ENCODE peak calls at places on chromosomes 6 and 20, in ten cellular contexts. One of them, this sample, is unnamed.

GRCh38 chr6:147559016-147559415 is 50.5 kb downstream of the SAMD5 start:
- DNase-seq in epithelial cell of esophagus: no peak
- DNase-seq in activated T-cell treated with anti-CD3 and anti-CD28 coated beads for 4 hours: no peak
- DNase-seq in BE2C: no peak
- DNase-seq in AG08396: no peak
- DNase-seq in NT2/D1: no peak
- DNase-seq in memory B cell: no peak
- DNase-seq in fibroblast of pulmonary artery: no peak
- DNase-seq in psoas muscle: no peak
- DNase-seq in tibial artery: no peak
- DNase-seq in this sample: no peak

GRCh38 chr6:21523652-21524051 is 69.9 kb upstream of the SOX4 start:
- DNase-seq in tibial artery: no peak
- DNase-seq in epithelial cell of esophagus: no peak
- DNase-seq in activated T-cell treated with anti-CD3 and anti-CD28 coated beads for 4 hours: no peak
- DNase-seq in fibroblast of pulmonary artery: no peak
- DNase-seq in AG08396: no peak
- DNase-seq in BE2C: no peak
- DNase-seq in psoas muscle: no peak
- DNase-seq in memory B cell: no peak
- DNase-seq in NT2/D1: no peak
- DNase-seq in this sample: no peak

GRCh38 chr20:63433756-63434531 is 38.5 kb downstream of the KCNQ2 start:
- DNase-seq in AG08396: no peak
- DNase-seq in NT2/D1: no peak
- DNase-seq in activated T-cell treated with anti-CD3 and anti-CD28 coated beads for 4 hours: no peak
- DNase-seq in psoas muscle: no peak
- DNase-seq in tibial artery: no peak
- DNase-seq in fibroblast of pulmonary artery: no peak
- DNase-seq in epithelial cell of esophagus: no peak
- DNase-seq in memory B cell: no peak
- DNase-seq in BE2C: no peak
- DNase-seq in this sample: no peak

GRCh38 chr20:40984496-40984895 is 44.1 kb upstream of the TOP1 start:
- DNase-seq in epithelial cell of esophagus: no peak
- DNase-seq in tibial artery: no peak
- DNase-seq in memory B cell: no peak
- DNase-seq in psoas muscle: no peak
- DNase-seq in NT2/D1: no peak
- DNase-seq in activated T-cell treated with anti-CD3 and anti-CD28 coated beads for 4 hours: no peak
- DNase-seq in fibroblast of pulmonary artery: no peak
- DNase-seq in AG08396: no peak
- DNase-seq in BE2C: no peak
- DNase-seq in this sample: no peak

GRCh38 chr6:116304538-116305097 is 24.9 kb upstream of the TSPYL1 start:
- DNase-seq in activated T-cell treated with anti-CD3 and anti-CD28 coated beads for 4 hours: no peak
- DNase-seq in fibroblast of pulmonary artery: no peak
- DNase-seq in NT2/D1: no peak
- DNase-seq in AG08396: no peak
- DNase-seq in BE2C: no peak
- DNase-seq in psoas muscle: no peak
- DNase-seq in epithelial cell of esophagus: no peak
- DNase-seq in tibial artery: no peak
- DNase-seq in memory B cell: no peak
- DNase-seq in this sample: no peak

GRCh38 chr6:15439410-15440022 is 193.6 kb downstream of the JARID2 start:
- DNase-seq in AG08396: no peak
- DNase-seq in tibial artery: no peak
- DNase-seq in memory B cell: no peak
- DNase-seq in fibroblast of pulmonary artery: no peak
- DNase-seq in BE2C: no peak
- DNase-seq in activated T-cell treated with anti-CD3 and anti-CD28 coated beads for 4 hours: no peak
- DNase-seq in NT2/D1: no peak
- DNase-seq in epithelial cell of esophagus: no peak
- DNase-seq in psoas muscle: no peak
- DNase-seq in this sample: peak; percentile 27

GRCh38 chr6:75601608-75602163 is at the start of gene SENP6:
- DNase-seq in fibroblast of pulmonary artery: peak; percentile 76
- DNase-seq in BE2C: peak; percentile 90
- DNase-seq in memory B cell: peak; percentile 82
- DNase-seq in NT2/D1: peak; percentile 46
- DNase-seq in AG08396: peak; percentile 88
- DNase-seq in activated T-cell treated with anti-CD3 and anti-CD28 coated beads for 4 hours: peak; percentile 62
- DNase-seq in epithelial cell of esophagus: peak; percentile 84
- DNase-seq in tibial artery: peak; percentile 75
- DNase-seq in psoas muscle: peak; percentile 91
- DNase-seq in this sample: peak; percentile 69

GRCh38 chr6:139133733-139134360 is 1.0 kb upstream of the HECA start:
- DNase-seq in memory B cell: no peak
- DNase-seq in BE2C: no peak
- DNase-seq in fibroblast of pulmonary artery: no peak
- DNase-seq in NT2/D1: no peak
- DNase-seq in AG08396: no peak
- DNase-seq in tibial artery: no peak
- DNase-seq in epithelial cell of esophagus: no peak
- DNase-seq in activated T-cell treated with anti-CD3 and anti-CD28 coated beads for 4 hours: no peak
- DNase-seq in psoas muscle: no peak
- DNase-seq in this sample: no peak

GRCh38 chr20:35954907-35955251 is 577 bp upstream of the SCAND1 start:
- DNase-seq in AG08396: peak; percentile 55
- DNase-seq in fibroblast of pulmonary artery: peak; percentile 55
- DNase-seq in memory B cell: no peak
- DNase-seq in BE2C: no peak
- DNase-seq in psoas muscle: no peak
- DNase-seq in epithelial cell of esophagus: peak; percentile 25
- DNase-seq in tibial artery: no peak
- DNase-seq in activated T-cell treated with anti-CD3 and anti-CD28 coated beads for 4 hours: peak; percentile 5
- DNase-seq in NT2/D1: no peak
- DNase-seq in this sample: peak; percentile 63

GRCh38 chr6:57324538-57324937 is 7.1 kb downstream of the PRIM2 start:
- DNase-seq in AG08396: peak; percentile 22
- DNase-seq in BE2C: no peak
- DNase-seq in memory B cell: no peak
- DNase-seq in psoas muscle: no peak
- DNase-seq in tibial artery: no peak
- DNase-seq in epithelial cell of esophagus: peak; percentile 17
- DNase-seq in activated T-cell treated with anti-CD3 and anti-CD28 coated beads for 4 hours: no peak
- DNase-seq in fibroblast of pulmonary artery: peak; percentile 48
- DNase-seq in NT2/D1: no peak
- DNase-seq in this sample: no peak

GRCh38 chr6:56984374-56984773 is 29.5 kb downstream of the BEND6 start:
- DNase-seq in fibroblast of pulmonary artery: peak; percentile 57
- DNase-seq in AG08396: no peak
- DNase-seq in memory B cell: no peak
- DNase-seq in psoas muscle: no peak
- DNase-seq in BE2C: no peak
- DNase-seq in tibial artery: no peak
- DNase-seq in epithelial cell of esophagus: peak; percentile 59
- DNase-seq in NT2/D1: no peak
- DNase-seq in activated T-cell treated with anti-CD3 and anti-CD28 coated beads for 4 hours: no peak
- DNase-seq in this sample: no peak

GRCh38 chr6:28673800-28674671 is 148.4 kb downstream of the GPX5 start:
- DNase-seq in BE2C: peak; percentile 71
- DNase-seq in tibial artery: no peak
- DNase-seq in fibroblast of pulmonary artery: peak; percentile 70
- DNase-seq in memory B cell: no peak
- DNase-seq in epithelial cell of esophagus: peak; percentile 77
- DNase-seq in AG08396: peak; percentile 68
- DNase-seq in activated T-cell treated with anti-CD3 and anti-CD28 coated beads for 4 hours: peak; percentile 5
- DNase-seq in NT2/D1: peak; percentile 35
- DNase-seq in psoas muscle: no peak
- DNase-seq in this sample: peak; percentile 38

GRCh38 chr6:37807656-37808055 is 11.9 kb upstream of the ZFAND3 start:
- DNase-seq in epithelial cell of esophagus: peak; percentile 46
- DNase-seq in psoas muscle: peak; percentile 67
- DNase-seq in fibroblast of pulmonary artery: no peak
- DNase-seq in AG08396: no peak
- DNase-seq in memory B cell: no peak
- DNase-seq in activated T-cell treated with anti-CD3 and anti-CD28 coated beads for 4 hours: no peak
- DNase-seq in tibial artery: no peak
- DNase-seq in BE2C: peak; percentile 72
- DNase-seq in NT2/D1: no peak
- DNase-seq in this sample: no peak

GRCh38 chr6:113697642-113698410 is 159.3 kb upstream of the MARCKS start:
- DNase-seq in tibial artery: no peak
- DNase-seq in AG08396: peak; percentile 65
- DNase-seq in memory B cell: no peak
- DNase-seq in activated T-cell treated with anti-CD3 and anti-CD28 coated beads for 4 hours: no peak
- DNase-seq in fibroblast of pulmonary artery: peak; percentile 81
- DNase-seq in BE2C: no peak
- DNase-seq in NT2/D1: no peak
- DNase-seq in epithelial cell of esophagus: peak; percentile 86
- DNase-seq in psoas muscle: no peak
- DNase-seq in this sample: peak; percentile 64

GRCh38 chr20:32443386-32443974 is 85.3 kb downstream of the ASXL1 start:
- DNase-seq in memory B cell: no peak
- DNase-seq in NT2/D1: no peak
- DNase-seq in BE2C: no peak
- DNase-seq in AG08396: no peak
- DNase-seq in activated T-cell treated with anti-CD3 and anti-CD28 coated beads for 4 hours: no peak
- DNase-seq in psoas muscle: no peak
- DNase-seq in epithelial cell of esophagus: no peak
- DNase-seq in fibroblast of pulmonary artery: no peak
- DNase-seq in tibial artery: no peak
- DNase-seq in this sample: no peak

GRCh38 chr6:54737247-54737646 is 109.3 kb upstream of the FAM83B start:
- DNase-seq in AG08396: peak; percentile 3
- DNase-seq in activated T-cell treated with anti-CD3 and anti-CD28 coated beads for 4 hours: no peak
- DNase-seq in fibroblast of pulmonary artery: no peak
- DNase-seq in tibial artery: no peak
- DNase-seq in memory B cell: no peak
- DNase-seq in NT2/D1: peak; percentile 9
- DNase-seq in BE2C: peak; percentile 31
- DNase-seq in psoas muscle: no peak
- DNase-seq in epithelial cell of esophagus: no peak
- DNase-seq in this sample: no peak

GRCh38 chr20:50824137-50824536 is 29.3 kb downstream of the BCAS4 start:
- DNase-seq in memory B cell: no peak
- DNase-seq in BE2C: no peak
- DNase-seq in AG08396: peak; percentile 54
- DNase-seq in NT2/D1: no peak
- DNase-seq in tibial artery: peak; percentile 84
- DNase-seq in activated T-cell treated with anti-CD3 and anti-CD28 coated beads for 4 hours: no peak
- DNase-seq in psoas muscle: peak; percentile 62
- DNase-seq in fibroblast of pulmonary artery: peak; percentile 86
- DNase-seq in epithelial cell of esophagus: no peak
- DNase-seq in this sample: peak; percentile 48

GRCh38 chr6:9543649-9544048 is 871.2 kb downstream of the TFAP2A start:
- DNase-seq in AG08396: no peak
- DNase-seq in epithelial cell of esophagus: peak; percentile 11
- DNase-seq in NT2/D1: no peak
- DNase-seq in tibial artery: no peak
- DNase-seq in activated T-cell treated with anti-CD3 and anti-CD28 coated beads for 4 hours: no peak
- DNase-seq in psoas muscle: no peak
- DNase-seq in fibroblast of pulmonary artery: no peak
- DNase-seq in memory B cell: no peak
- DNase-seq in BE2C: no peak
- DNase-seq in this sample: no peak

GRCh38 chr20:35592339-35592960 is 23.2 kb upstream of the SPAG4 start:
- DNase-seq in tibial artery: no peak
- DNase-seq in BE2C: no peak
- DNase-seq in NT2/D1: no peak
- DNase-seq in psoas muscle: no peak
- DNase-seq in fibroblast of pulmonary artery: no peak
- DNase-seq in AG08396: no peak
- DNase-seq in activated T-cell treated with anti-CD3 and anti-CD28 coated beads for 4 hours: no peak
- DNase-seq in memory B cell: no peak
- DNase-seq in epithelial cell of esophagus: no peak
- DNase-seq in this sample: no peak

GRCh38 chr20:33890557-33890956 is 79.4 kb downstream of the CHMP4B start:
- DNase-seq in BE2C: no peak
- DNase-seq in memory B cell: no peak
- DNase-seq in psoas muscle: no peak
- DNase-seq in NT2/D1: no peak
- DNase-seq in AG08396: no peak
- DNase-seq in tibial artery: no peak
- DNase-seq in epithelial cell of esophagus: no peak
- DNase-seq in activated T-cell treated with anti-CD3 and anti-CD28 coated beads for 4 hours: no peak
- DNase-seq in fibroblast of pulmonary artery: no peak
- DNase-seq in this sample: no peak

GRCh38 chr20:35849726-35850125 is 77.9 kb downstream of the PHF20 start:
- DNase-seq in fibroblast of pulmonary artery: no peak
- DNase-seq in tibial artery: peak; percentile 23
- DNase-seq in epithelial cell of esophagus: no peak
- DNase-seq in NT2/D1: no peak
- DNase-seq in AG08396: no peak
- DNase-seq in BE2C: no peak
- DNase-seq in activated T-cell treated with anti-CD3 and anti-CD28 coated beads for 4 hours: no peak
- DNase-seq in psoas muscle: no peak
- DNase-seq in memory B cell: no peak
- DNase-seq in this sample: no peak

GRCh38 chr6:122845916-122846632 is 57.0 kb downstream of the SMPDL3A start:
- DNase-seq in BE2C: no peak
- DNase-seq in AG08396: peak; percentile 17
- DNase-seq in memory B cell: no peak
- DNase-seq in psoas muscle: no peak
- DNase-seq in tibial artery: no peak
- DNase-seq in NT2/D1: no peak
- DNase-seq in activated T-cell treated with anti-CD3 and anti-CD28 coated beads for 4 hours: no peak
- DNase-seq in epithelial cell of esophagus: peak; percentile 37
- DNase-seq in fibroblast of pulmonary artery: peak; percentile 18
- DNase-seq in this sample: no peak